ENCODE peak calls at places on chromosomes 12 and 14, in four cellular contexts. J, X, N and A are unnamed samples. For H3K36me3, the result is how much of the 10 kb centered on the place peaks cover.

GRCh38 chr14:92677087-92677668 is 71.2 kb downstream of the LGMN start:
- DNase-seq in X (peak), J (no peak), N (no peak), A (no peak)

GRCh38 chr12:25301798-25302197 is 51.1 kb upstream of the KRAS start:
- DNase-seq in J (no peak), X (no peak), N (no peak), A (no peak)

GRCh38 chr14:99784508-99784907 is 8.7 kb upstream of the EML1 start:
- DNase-seq in X (no peak), N (no peak), J (no peak), A (no peak)

GRCh38 chr14:71533396-71533795 is 398.8 kb upstream of the RGS6 start:
- DNase-seq in X (no peak), J (no peak), N (no peak), A (no peak)

GRCh38 chr12:46908936-46909635 is 83.3 kb upstream of the SLC38A4 start:
- DNase-seq in N (no peak), J (no peak), X (no peak), A (no peak)

GRCh38 chr14:95255487-95255886 is 64.2 kb downstream of the CLMN start:
- DNase-seq in X (no peak), N (peak), J (peak), A (no peak)

GRCh38 chr12:31999692-32000091 is 40.5 kb downstream of the RESF1 start:
- DNase-seq in J (no peak), X (no peak), N (no peak), A (no peak)

GRCh38 chr12:3076730-3077571 is at the start of gene TSPAN9:
- DNase-seq in J (peak), X (no peak), N (peak), A (peak)

GRCh38 chr12:115402443-115403170 is 718.6 kb upstream of the TBX3 start:
- DNase-seq in J (no peak), X (no peak), N (no peak), A (no peak)

GRCh38 chr12:97560766-97561165 is 98.2 kb downstream of the RMST start:
- DNase-seq in J (no peak), X (no peak), N (no peak), A (no peak)

GRCh38 chr14:50763386-50764007 is 67.5 kb downstream of the NIN start:
- DNase-seq in X (no peak), J (no peak), N (no peak), A (peak)

GRCh38 chr14:90387201-90387600 is 9.6 kb upstream of the CALM1 start:
- DNase-seq in J (no peak), N (no peak), X (no peak), A (no peak)

GRCh38 chr14:92507174-92507768 is 6.3 kb upstream of the RIN3 start:
- DNase-seq in X (peak), N (no peak), J (no peak), A (no peak)

GRCh38 chr14:77867476-77867875 is 67.6 kb downstream of the ADCK1 start:
- DNase-seq in J (no peak), N (no peak), X (no peak), A (no peak)

GRCh38 chr12:92290016-92290685 is 144.5 kb upstream of the BTG1 start:
- DNase-seq in X (no peak), N (no peak), J (no peak), A (no peak)

GRCh38 chr12:60259241-60259640 is 663.4 kb downstream of the SLC16A7 start:
- DNase-seq in N (no peak), J (no peak), X (no peak), A (no peak)

GRCh38 chr12:132138941-132139871 is 4.9 kb downstream of the DDX51 start:
- DNase-seq in X (no peak), N (no peak), J (no peak), A (no peak)

GRCh38 chr12:108349245-108349644 is 10.1 kb upstream of the CMKLR1 start:
- DNase-seq in X (no peak), J (no peak), N (no peak), A (no peak)

GRCh38 chr14:100142073-100143040 is 17.1 kb downstream of the DEGS2 start:
- DNase-seq in X (no peak), N (peak), J (no peak), A (peak)

GRCh38 chr12:105329926-105330282 is 587 bp upstream of the C12orf75 start:
- DNase-seq in N (no peak), J (no peak), X (no peak), A (no peak)

GRCh38 chr12:88334271-88334670 is 192.2 kb downstream of the TMTC3 start:
- DNase-seq in N (peak), J (peak), X (peak), A (peak)

GRCh38 chr14:60807971-60808370 is 73.4 kb downstream of the MNAT1 start:
- DNase-seq in J (no peak), X (no peak), N (no peak), A (no peak)

GRCh38 chr14:49786315-49786714 is 18.4 kb downstream of the KLHDC2 start:
- DNase-seq in X (no peak), N (no peak), J (no peak), A (no peak)

GRCh38 chr12:113314121-113314529 is 20.8 kb downstream of the SLC8B1 start:
- DNase-seq in X (no peak), N (peak), J (no peak), A (no peak)

GRCh38 chr12:123388218-123388947 is 4.5 kb downstream of the KMT5A start:
- DNase-seq in X (peak), J (peak), N (peak), A (peak)

GRCh38 chr12:105317453-105317852 is 13.0 kb upstream of the C12orf75 start:
- DNase-seq in X (no peak), N (no peak), J (no peak), A (no peak)

GRCh38 chr12:73374360-73374759 is 1102.2 kb downstream of the TRHDE start:
- DNase-seq in J (no peak), X (no peak), N (no peak), A (no peak)

GRCh38 chr12:18932715-18933114 is 194.8 kb downstream of the CAPZA3 start:
- DNase-seq in X (no peak), N (no peak), J (no peak), A (no peak)

GRCh38 chr14:71228711-71229110 is 321.5 kb downstream of the PCNX1 start:
- DNase-seq in N (no peak), J (no peak), X (no peak), A (no peak)

DNA sequence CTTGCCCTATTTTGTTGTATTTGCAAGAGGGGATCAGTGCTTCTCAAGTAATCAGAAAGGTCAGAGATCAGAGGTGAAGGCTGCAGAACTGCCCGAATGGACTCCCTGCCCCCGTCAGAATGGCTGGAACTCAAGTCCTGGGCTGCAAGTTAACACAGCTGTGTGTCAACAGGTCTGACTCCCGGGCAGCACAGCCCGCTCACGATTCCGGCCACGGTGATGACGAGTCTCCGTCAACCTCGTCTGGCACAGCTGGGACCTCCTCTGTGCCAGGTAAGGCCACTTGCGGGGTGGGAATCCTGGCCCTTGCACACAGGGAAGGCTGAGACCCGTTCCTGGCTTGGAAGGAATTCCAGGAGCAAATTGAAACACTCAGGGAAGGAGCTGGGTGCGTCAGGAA is 13.4 kb downstream of the DCAF4 start:
- DNase-seq in N (no peak), J (no peak), X (no peak), A (peak)
- H3K36me3 ChIP-seq in N (half or more), J (half or more), X (under half), A (under half)

DNA sequence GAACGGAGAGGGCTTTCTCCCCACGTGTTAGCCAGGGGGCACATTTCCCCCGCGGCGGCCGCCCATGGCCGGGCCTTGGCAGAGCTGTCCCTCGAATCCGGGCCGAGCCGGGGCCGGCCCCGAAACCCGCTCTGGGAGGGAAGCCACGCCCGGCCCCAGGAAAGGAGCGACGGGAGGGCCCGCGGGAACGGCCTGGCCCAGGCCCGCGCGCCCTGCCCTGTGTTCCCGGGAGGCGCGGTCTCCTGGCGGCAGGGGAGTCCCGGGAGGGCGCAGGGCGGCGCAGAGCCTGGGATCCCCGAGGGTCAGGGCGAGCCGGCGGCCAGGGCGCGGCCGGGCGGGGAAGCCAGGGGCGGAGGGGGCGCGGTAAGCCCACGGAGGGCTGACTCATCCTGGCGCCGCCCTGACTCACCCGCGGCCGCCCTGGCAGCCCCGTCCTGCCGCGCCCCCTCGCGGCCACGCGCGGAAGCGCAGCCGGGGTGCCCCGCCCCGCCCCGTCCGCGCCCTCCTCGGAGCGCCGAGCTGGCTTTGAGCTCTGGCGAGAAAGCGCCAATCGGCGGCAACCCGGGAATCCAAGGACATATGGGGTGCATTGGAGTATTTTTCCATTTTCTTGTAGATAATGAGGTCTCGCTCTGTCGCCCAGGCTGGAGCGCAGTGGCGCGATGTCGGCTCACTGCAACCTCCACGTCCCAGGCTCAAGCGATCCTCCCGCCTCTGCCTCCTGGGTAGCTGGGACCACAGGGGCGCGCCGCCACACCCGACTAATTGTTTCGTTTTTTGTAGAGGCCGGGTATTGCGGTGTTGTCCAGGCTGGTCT is 31.8 kb upstream of the PLEKHG6 start:
- DNase-seq in J (peak), N (peak), X (no peak), A (peak)
- TF ChIP-seq EP300 in J (no peak), N (peak), X (no peak), A (no peak)

DNA sequence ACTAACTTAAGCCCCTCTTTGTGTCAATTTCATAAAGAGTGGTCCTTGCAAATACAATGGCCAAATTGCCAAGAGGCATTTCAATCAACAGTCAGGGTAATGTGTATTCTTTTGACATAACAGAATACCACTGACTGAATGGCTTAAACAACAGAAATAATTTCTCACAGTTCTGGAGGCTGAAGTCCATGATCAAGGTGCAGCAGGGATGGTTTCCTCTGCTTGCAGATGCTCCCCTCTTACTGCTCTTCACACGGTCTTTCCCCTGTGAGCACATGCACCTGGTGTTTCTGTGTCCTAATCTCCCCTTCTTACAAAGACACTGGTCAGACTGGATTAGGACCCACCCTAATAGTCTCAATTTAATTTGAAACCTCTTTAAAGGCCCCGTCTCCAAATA is 31.9 kb downstream of the FGFR1OP2 start:
- DNase-seq in J (no peak), X (no peak), N (no peak), A (no peak)
- H3K36me3 ChIP-seq in J (half or more), X (under half), N (under half), A (under half)

DNA sequence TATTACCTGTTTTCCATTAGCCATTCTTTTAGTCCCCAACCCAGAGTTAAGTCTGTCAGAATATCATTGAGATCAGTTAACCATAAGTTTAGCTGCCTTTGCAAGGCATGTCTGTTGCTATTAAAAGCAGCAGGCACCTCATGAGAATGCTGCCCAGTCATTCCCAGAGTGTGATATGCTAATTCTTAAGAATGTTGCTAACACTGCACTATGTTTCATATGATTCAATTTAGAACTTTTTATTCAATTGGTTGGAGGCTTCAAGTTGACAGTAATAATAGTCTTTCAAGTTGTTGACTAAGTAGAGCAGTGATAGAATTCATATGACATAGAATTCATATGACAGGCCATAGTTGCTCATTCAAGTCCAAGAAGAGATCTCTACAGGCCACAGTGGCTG is 292.3 kb downstream of the FUT8 start:
- DNase-seq in X (no peak), J (no peak), N (no peak), A (no peak)
- TF ChIP-seq EP300 in X (no peak), J (no peak), N (no peak), A (no peak)

GRCh38 chr12:121456551-121456950 is 56.6 kb downstream of the RNF34 start:
- DNase-seq in N (no peak), X (no peak), J (no peak), A (no peak)
- H3K36me3 ChIP-seq in N (under half), X (under half), J (under half), A (under half)

GRCh38 chr12:49410833-49411232 is 43.6 kb downstream of the SPATS2 start:
- DNase-seq in X (no peak), N (no peak), J (no peak), A (no peak)

GRCh38 chr12:49414364-49414763 is 47.1 kb downstream of the SPATS2 start:
- DNase-seq in X (no peak), J (no peak), N (no peak), A (no peak)

GRCh38 chr12:49415426-49416040 is 48.3 kb downstream of the SPATS2 start:
- DNase-seq in X (no peak), J (no peak), N (no peak), A (no peak)

GRCh38 chr12:49413010-49413409 is 45.7 kb downstream of the SPATS2 start:
- DNase-seq in X (no peak), J (no peak), N (peak), A (no peak)

GRCh38 chr12:49413796-49414195 is 46.5 kb downstream of the SPATS2 start:
- DNase-seq in X (no peak), N (no peak), J (no peak), A (no peak)
- TF ChIP-seq EP300 in X (no peak), N (no peak), J (no peak), A (no peak)